ENCODE peak calls at places on chromosomes 6 and 20, in five cellular contexts. U is CD8-positive, alpha-beta T cell; M is ascending aorta; R is heart right ventricle; S is ovary. Q is an unnamed sample. For H3K4me1, the result is how much of the 10 kb centered on the place peaks cover.

GRCh38 chr20:35040090-35040489 is 52.5 kb downstream of the TRPC4AP start:
- DNase-seq in R (no peak), U (no peak), M (no peak), S (no peak), Q (no peak)

GRCh38 chr6:107152633-107153032 is 37.3 kb upstream of the BEND3 start:
- DNase-seq in R (no peak), S (no peak), U (no peak), M (no peak), Q (no peak)

GRCh38 chr20:57659131-57659788 is 39.0 kb upstream of the ZBP1 start:
- DNase-seq in R (no peak), M (no peak), S (no peak), U (no peak), Q (peak)

GRCh38 chr6:125114248-125114858 is 39.2 kb upstream of the TPD52L1 start:
- DNase-seq in M (peak), R (no peak), S (peak), U (peak), Q (no peak)

GRCh38 chr20:24832518-24832917 is 116.6 kb upstream of the CST7 start:
- DNase-seq in U (no peak), R (no peak), S (no peak), M (no peak), Q (no peak)

GRCh38 chr6:160418370-160418769 is 70.2 kb downstream of the SLC22A3 start:
- DNase-seq in U (no peak), S (no peak), R (no peak), M (no peak), Q (no peak)

GRCh38 chr6:16181429-16182359 is 52.8 kb downstream of the MYLIP start:
- DNase-seq in R (no peak), U (no peak), M (no peak), S (no peak), Q (no peak)

GRCh38 chr6:3848380-3848779 is 793 bp upstream of the FAM50B start:
- DNase-seq in S (no peak), M (no peak), U (no peak), R (no peak), Q (no peak)

GRCh38 chr6:143542915-143543314 is 31.4 kb upstream of the FUCA2 start:
- DNase-seq in M (no peak), S (no peak), U (no peak), R (no peak), Q (no peak)

GRCh38 chr6:17505062-17505476 is 95.0 kb upstream of the FAM8A1 start:
- DNase-seq in S (no peak), U (no peak), R (no peak), M (no peak), Q (no peak)

GRCh38 chr20:577167-577791 is 32.8 kb downstream of the TCF15 start:
- DNase-seq in U (no peak), S (no peak), R (no peak), M (no peak), Q (no peak)

GRCh38 chr6:12423852-12424251 is 133.7 kb downstream of the EDN1 start:
- DNase-seq in U (no peak), M (no peak), R (no peak), S (no peak), Q (no peak)

GRCh38 chr20:10705801-10706459 is 32.1 kb upstream of the JAG1 start:
- DNase-seq in R (no peak), U (no peak), M (no peak), S (no peak), Q (no peak)

GRCh38 chr20:62887147-62887859 is 25.7 kb upstream of the TCFL5 start:
- DNase-seq in S (no peak), R (peak), M (no peak), U (peak), Q (no peak)

GRCh38 chr20:11901127-11901526 is 16.6 kb upstream of the BTBD3 start:
- DNase-seq in R (no peak), M (no peak), U (no peak), S (no peak), Q (no peak)

GRCh38 chr6:121482004-121482693 is 46.7 kb downstream of the GJA1 start:
- DNase-seq in S (no peak), U (no peak), R (no peak), M (no peak), Q (no peak)

GRCh38 chr6:133208183-133208755 is 32.9 kb upstream of the EYA4 start:
- DNase-seq in S (no peak), U (no peak), R (no peak), M (no peak), Q (no peak)

GRCh38 chr20:63021356-63022321 is 14.9 kb upstream of the BHLHE23 start:
- DNase-seq in S (no peak), M (no peak), R (peak), U (peak), Q (peak)

GRCh38 chr6:6758915-6759654 is 170.6 kb downstream of the LY86 start:
- DNase-seq in U (no peak), M (peak), R (no peak), S (peak), Q (no peak)

GRCh38 chr6:113203135-113203534 is 654.0 kb upstream of the MARCKS start:
- DNase-seq in U (no peak), S (no peak), M (no peak), R (no peak), Q (no peak)

GRCh38 chr6:136608991-136609390 is 58.8 kb upstream of the MAP7 start:
- DNase-seq in M (no peak), U (no peak), S (no peak), R (no peak), Q (no peak)

GRCh38 chr6:34385793-34386195 is 6.7 kb downstream of the NUDT3 start:
- DNase-seq in M (no peak), R (no peak), U (no peak), S (no peak), Q (no peak)

GRCh38 chr20:36541227-36542018 is at the start of gene MYL9:
- DNase-seq in R (peak), U (no peak), S (peak), M (peak), Q (peak)

GRCh38 chr20:36543187-36544133 is 2.1 kb downstream of the MYL9 start:
- DNase-seq in R (peak), M (peak), S (peak), U (no peak), Q (peak)

GRCh38 chr20:36542019-36542488 is 735 bp downstream of the MYL9 start:
- DNase-seq in S (peak), U (no peak), M (peak), R (peak), Q (no peak)

GRCh38 chr20:36544134-36545018 is 3.1 kb downstream of the MYL9 start:
- DNase-seq in S (no peak), U (no peak), M (peak), R (peak), Q (peak)

DNA sequence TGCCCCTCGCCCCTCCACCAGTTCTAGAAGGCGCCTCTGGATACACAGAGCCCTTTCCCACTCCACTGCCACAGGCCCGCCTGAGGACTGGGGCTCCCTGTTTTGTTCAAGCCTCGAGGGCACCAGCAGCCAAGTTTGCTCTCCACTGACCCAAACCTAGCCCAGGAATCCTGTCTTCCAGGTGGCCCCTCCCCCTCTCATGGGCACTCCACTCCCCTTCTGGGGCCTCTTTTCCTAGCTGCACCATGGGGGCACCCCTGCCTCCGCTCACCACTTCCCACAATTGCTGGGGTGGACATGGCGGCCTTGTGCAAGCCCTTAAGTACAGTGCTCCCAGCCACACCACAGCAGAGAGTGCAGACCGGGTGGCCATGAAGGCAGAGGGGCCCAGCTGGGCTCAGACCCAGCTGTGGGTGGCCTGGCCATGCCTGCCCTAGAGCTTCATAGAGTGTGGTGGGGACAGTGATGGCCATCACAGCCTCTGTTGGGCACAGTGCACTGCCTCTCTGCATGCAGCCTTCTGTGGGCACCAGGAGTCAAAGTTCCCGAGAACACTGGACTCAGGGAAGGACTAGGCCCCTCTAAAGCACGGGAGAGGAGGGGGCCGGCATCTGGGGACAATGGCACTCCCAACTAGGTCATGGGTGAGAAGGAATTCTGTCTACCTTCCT is 1.3 kb downstream of the MYL9 start:
- DNase-seq in R (no peak), S (no peak), U (no peak), M (no peak), Q (no peak)
- H3K4me1 ChIP-seq in R (half or more), S (under half), U (under half), M (under half), Q (under half)

GRCh38 chr6:163352966-163353365 is 61.6 kb upstream of the QKI start:
- DNase-seq in S (no peak), R (no peak), M (no peak), U (no peak), Q (no peak)
- H3K27ac ChIP-seq in S (no peak), R (no peak), M (no peak), U (no peak), Q (no peak)

GRCh38 chr6:129657433-129657832 is 52.5 kb downstream of the ARHGAP18 start:
- DNase-seq in M (no peak), R (no peak), S (no peak), U (no peak), Q (no peak)
- H3K4me1 ChIP-seq in M (under half), R (under half), S (under half), U (under half), Q (under half)

DNA sequence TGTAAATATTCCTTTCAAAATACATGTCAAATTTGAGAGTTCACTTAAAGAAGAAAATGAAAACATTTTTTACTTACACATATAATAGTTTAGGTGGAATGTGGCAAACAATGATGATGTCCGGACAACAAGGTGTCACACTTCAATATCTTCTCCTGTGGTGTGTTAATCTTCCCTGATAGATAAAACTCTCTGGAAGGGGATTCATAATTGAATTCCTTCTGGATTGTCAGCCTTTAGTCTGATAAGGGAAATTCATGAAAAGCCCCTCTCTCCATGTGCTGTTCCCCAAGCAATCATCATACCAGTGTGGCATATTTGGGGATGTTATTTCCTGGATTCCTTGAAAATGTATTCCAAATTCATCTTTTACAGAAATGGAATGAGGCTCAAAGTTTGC is 971 bp upstream of the SERINC3 start:
- DNase-seq in M (no peak), S (no peak), R (no peak), U (no peak), Q (no peak)
- H3K27ac ChIP-seq in M (peak), S (peak), R (peak), U (peak), Q (no peak)

GRCh38 chr20:47332381-47333206 is 23.9 kb downstream of the ZMYND8 start:
- DNase-seq in S (no peak), R (no peak), M (no peak), U (no peak), Q (no peak)
- H3K4me1 ChIP-seq in S (under half), R (half or more), M (under half), U (under half), Q (under half)

DNA sequence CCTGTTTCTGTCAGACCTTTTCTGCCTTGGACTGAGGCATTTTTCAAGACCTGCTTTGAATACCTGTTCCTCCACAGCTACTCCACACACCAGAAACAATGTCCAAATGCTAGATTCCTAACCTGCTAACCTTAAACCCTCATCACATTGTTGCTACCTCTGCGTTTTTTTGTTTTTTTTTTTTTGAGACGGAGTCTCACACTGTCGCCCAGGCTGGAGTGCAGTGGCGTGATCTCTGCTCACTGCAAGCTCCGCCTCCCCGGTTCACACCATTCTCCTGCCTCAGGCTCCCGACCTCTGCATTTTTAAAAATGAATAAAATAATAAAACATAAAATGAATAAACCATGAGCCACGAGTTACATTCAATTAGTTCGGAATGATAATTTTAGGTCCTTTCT is 1.2 kb downstream of the C6orf89 start:
- DNase-seq in M (no peak), S (no peak), R (no peak), U (no peak), Q (no peak)
- H3K27ac ChIP-seq in M (peak), S (no peak), R (peak), U (no peak), Q (no peak)

DNA sequence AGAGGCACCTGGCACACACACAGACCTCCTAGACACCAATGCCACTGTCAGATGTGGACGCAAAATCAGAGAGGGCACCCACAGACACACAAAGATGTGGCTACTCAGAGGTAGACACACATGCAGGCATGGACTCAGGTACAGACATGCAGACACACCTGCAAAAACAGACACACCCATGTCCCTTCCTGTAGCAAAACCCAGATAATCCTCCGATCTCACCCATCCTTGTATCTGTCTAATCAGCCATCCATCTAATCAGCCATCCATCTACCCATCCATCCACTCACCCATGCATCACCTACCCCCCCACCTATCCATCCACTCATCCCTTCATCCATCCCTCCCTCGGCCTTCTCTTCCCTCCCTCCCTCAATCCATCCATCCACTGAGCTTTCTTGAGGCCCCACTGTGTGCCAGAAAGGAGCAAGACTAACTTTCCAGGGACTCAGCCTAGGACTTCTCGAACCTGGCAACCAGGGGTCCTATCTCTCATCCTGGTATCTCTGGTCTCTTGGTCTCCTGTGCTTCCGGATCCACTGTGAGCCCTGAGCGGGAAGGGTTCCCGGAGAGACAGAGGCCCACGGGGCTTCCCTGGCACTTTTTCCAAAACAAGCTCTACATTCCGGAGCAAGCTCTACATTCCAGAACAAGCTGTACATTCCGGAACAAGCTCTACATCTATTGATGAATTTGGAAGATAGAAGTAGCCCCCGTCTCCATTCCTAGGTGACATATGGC is 1.1 kb upstream of the TGM2 start:
- DNase-seq in R (no peak), S (no peak), M (no peak), U (no peak), Q (no peak)
- H3K4me1 ChIP-seq in R (under half), S (under half), M (under half), U (under half), Q (under half)

DNA sequence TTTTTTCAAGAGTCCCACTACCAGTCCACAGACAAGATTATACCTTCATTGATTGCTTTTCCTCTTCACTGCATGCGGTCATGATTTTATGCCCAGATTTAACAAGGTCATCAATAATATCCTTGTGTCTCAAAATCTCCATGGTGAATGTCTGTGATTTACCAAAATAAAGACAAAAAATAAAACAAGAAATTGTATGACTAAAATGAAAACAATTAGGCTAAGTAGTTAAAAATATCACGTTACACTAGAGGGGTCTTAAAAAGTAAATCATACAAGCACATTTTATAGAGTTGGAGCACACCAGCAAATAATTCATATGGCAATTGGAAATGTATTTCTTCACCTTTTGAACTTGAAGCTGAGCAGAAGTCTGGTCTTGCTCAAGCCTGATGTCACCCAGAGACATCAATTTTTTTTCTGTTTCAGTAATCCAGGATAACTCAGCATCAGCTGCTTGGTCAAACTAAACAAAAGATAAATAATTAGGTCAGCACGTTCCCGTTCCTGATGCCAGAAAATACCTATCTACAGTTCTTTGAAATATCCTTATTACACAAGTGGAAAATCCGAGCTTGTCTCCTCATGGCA is 125.4 kb downstream of the DST start:
- DNase-seq in M (no peak), U (no peak), S (no peak), R (no peak), Q (no peak)
- H3K27ac ChIP-seq in M (peak), U (no peak), S (no peak), R (peak), Q (peak)